ENCODE peak calls at places on chromosomes 2 and 18, in ten cellular contexts. W is dorsolateral prefrontal cortex, Q is astrocyte of the spinal cord, H is MM.1S, D is lower lobe of right lung, J is OCI-LY7, N is A549, U is right atrium auricular region, M is upper lobe of right lung, S is right cardiac atrium. E is an unnamed sample.

GRCh38 chr18:44396550-44396949 is 284.1 kb upstream of the SETBP1 start:
- DNase-seq in W (no peak), Q (no peak), H (no peak), D (no peak), J (no peak), N (no peak), U (no peak), M (no peak), S (no peak), E (no peak)

GRCh38 chr2:30233142-30233961 is 2.0 kb downstream of the LBH start:
- DNase-seq in W (no peak), Q (no peak), H (no peak), D (no peak), J (no peak), N (no peak), U (no peak), M (no peak), S (no peak), E (no peak)

GRCh38 chr18:23902396-23902795 is 112.2 kb upstream of the TTC39C start:
- DNase-seq in W (no peak), Q (no peak), H (no peak), D (no peak), J (no peak), N (no peak), U (no peak), M (no peak), S (no peak), E (no peak)

GRCh38 chr2:200356794-200357472 is 50.4 kb downstream of the SPATS2L start:
- DNase-seq in W (no peak), Q (peak), H (no peak), D (no peak), J (no peak), N (no peak), U (no peak), M (no peak), S (no peak), E (no peak)

GRCh38 chr2:170361359-170361936 is 183.5 kb downstream of the MYO3B start:
- DNase-seq in W (no peak), Q (peak), H (peak), D (no peak), J (peak), N (peak), U (no peak), M (no peak), S (no peak), E (no peak)

GRCh38 chr2:158969717-158970521 is 1.5 kb downstream of the TANC1 start:
- DNase-seq in W (no peak), Q (peak), H (no peak), D (peak), J (no peak), N (peak), U (no peak), M (peak), S (peak), E (peak)

GRCh38 chr2:28390857-28391563 is 1.6 kb upstream of the FOSL2 start:
- DNase-seq in W (no peak), Q (no peak), H (peak), D (peak), J (peak), N (peak), U (peak), M (peak), S (peak), E (peak)

GRCh38 chr2:127423880-127424279 is 5.7 kb downstream of the PROC start:
- DNase-seq in W (no peak), Q (no peak), H (no peak), D (no peak), J (no peak), N (no peak), U (no peak), M (no peak), S (no peak), E (no peak)

GRCh38 chr2:54470241-54470938 is 14.3 kb downstream of the SPTBN1 start:
- DNase-seq in W (no peak), Q (peak), H (no peak), D (no peak), J (no peak), N (no peak), U (no peak), M (no peak), S (no peak), E (no peak)

GRCh38 chr2:203737360-203737759 is 30.9 kb downstream of the CD28 start:
- DNase-seq in W (no peak), Q (peak), H (no peak), D (no peak), J (no peak), N (no peak), U (no peak), M (no peak), S (no peak), E (no peak)

GRCh38 chr2:191574232-191574631 is 103.7 kb upstream of the NABP1 start:
- DNase-seq in W (no peak), Q (no peak), H (no peak), D (no peak), J (no peak), N (no peak), U (no peak), M (no peak), S (no peak), E (no peak)

GRCh38 chr2:191572319-191572718 is 105.6 kb upstream of the NABP1 start:
- DNase-seq in W (no peak), Q (no peak), H (no peak), D (no peak), J (no peak), N (no peak), U (no peak), M (no peak), S (no peak), E (no peak)

GRCh38 chr2:191571163-191571769 is 106.7 kb upstream of the NABP1 start:
- DNase-seq in W (no peak), Q (peak), H (peak), D (no peak), J (peak), N (peak), U (no peak), M (no peak), S (no peak), E (no peak)

GRCh38 chr2:191569025-191569424 is 108.9 kb upstream of the NABP1 start:
- DNase-seq in W (no peak), Q (no peak), H (no peak), D (no peak), J (no peak), N (peak), U (no peak), M (no peak), S (no peak), E (no peak)

DNA sequence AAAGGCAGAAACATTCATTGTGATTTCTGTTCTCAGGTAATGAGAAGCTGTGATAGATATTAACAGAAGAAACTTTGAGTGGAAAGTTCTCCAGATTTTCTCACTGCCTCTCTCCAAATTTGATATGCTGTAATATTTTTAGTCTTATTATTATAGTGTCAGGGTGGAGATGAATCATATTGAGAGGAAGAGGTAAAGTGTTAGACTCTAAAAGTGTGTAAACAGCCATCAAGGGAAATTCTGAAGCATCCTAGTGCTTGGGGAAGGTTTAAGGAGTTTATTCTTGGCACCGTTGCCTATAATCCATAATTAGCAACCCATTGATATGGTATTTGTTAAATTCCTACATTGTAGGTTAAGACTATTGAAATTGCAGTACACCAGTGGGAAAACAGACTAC is 104.7 kb upstream of the NABP1 start:
- DNase-seq in W (no peak), Q (no peak), H (no peak), D (no peak), J (no peak), N (no peak), U (no peak), M (no peak), S (no peak), E (no peak)
- H3K4me3 ChIP-seq in W (no peak), Q (no peak), H (no peak), D (no peak), J (no peak), N (no peak), U (no peak), M (no peak), S (no peak), E (no peak)

GRCh38 chr2:50345691-50346090 is 686.2 kb downstream of the NRXN1 start:
- DNase-seq in W (no peak), Q (no peak), H (no peak), D (no peak), J (no peak), N (no peak), U (no peak), M (no peak), S (no peak), E (no peak)

GRCh38 chr2:50346586-50347351 is 685.2 kb downstream of the NRXN1 start:
- DNase-seq in W (no peak), Q (no peak), H (no peak), D (no peak), J (no peak), N (no peak), U (no peak), M (no peak), S (no peak), E (no peak)

GRCh38 chr2:50347355-50348044 is 684.4 kb downstream of the NRXN1 start:
- DNase-seq in W (no peak), Q (peak), H (no peak), D (no peak), J (no peak), N (no peak), U (no peak), M (no peak), S (no peak), E (no peak)

GRCh38 chr2:50344509-50345106 is 687.3 kb downstream of the NRXN1 start:
- DNase-seq in W (no peak), Q (no peak), H (no peak), D (no peak), J (peak), N (no peak), U (no peak), M (no peak), S (no peak), E (no peak)

DNA sequence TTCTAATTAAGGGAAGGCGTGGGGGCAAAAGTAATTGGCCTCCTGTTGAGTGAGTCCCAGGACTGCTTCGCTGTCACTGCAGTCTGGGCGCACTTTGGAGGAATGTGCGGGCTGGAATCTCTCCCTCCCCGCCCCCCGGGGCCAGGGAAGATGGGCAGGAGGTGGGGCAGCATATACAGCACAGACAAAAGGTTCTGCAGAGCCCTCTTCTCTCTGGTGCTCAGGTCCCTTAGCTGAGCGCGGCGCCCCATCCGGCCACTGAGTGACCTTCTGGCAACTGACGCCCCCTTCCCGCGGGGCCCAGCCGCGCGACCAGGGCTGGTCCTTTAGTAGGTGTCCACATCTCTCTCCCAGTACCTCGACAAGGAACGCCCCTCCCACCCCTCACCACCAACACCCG is 685.8 kb downstream of the NRXN1 start:
- DNase-seq in W (no peak), Q (no peak), H (no peak), D (peak), J (no peak), N (no peak), U (no peak), M (no peak), S (peak), E (no peak)
- H3K4me3 ChIP-seq in W (peak), Q (no peak), H (no peak), D (no peak), J (no peak), N (no peak), U (peak), M (no peak), S (peak), E (no peak)

GRCh38 chr18:58224425-58224750 is 180.4 kb downstream of the NEDD4L start:
- DNase-seq in W (no peak), Q (no peak), H (no peak), D (no peak), J (no peak), N (no peak), U (no peak), M (no peak), S (no peak), E (no peak)
- H3K4me3 ChIP-seq in W (no peak), Q (peak), H (no peak), D (peak), J (no peak), N (peak), U (no peak), M (peak), S (no peak), E (no peak)

GRCh38 chr18:74501386-74501785 is 5.2 kb downstream of the CNDP2 start:
- DNase-seq in W (no peak), Q (no peak), H (peak), D (no peak), J (no peak), N (no peak), U (no peak), M (no peak), S (no peak), E (no peak)

GRCh38 chr18:74498712-74499629 is 2.8 kb downstream of the CNDP2 start:
- DNase-seq in W (no peak), Q (no peak), H (peak), D (peak), J (peak), N (no peak), U (no peak), M (peak), S (peak), E (peak)

GRCh38 chr18:74497778-74498177 is 1.6 kb downstream of the CNDP2 start:
- DNase-seq in W (no peak), Q (no peak), H (no peak), D (no peak), J (no peak), N (no peak), U (no peak), M (no peak), S (no peak), E (no peak)

GRCh38 chr18:74497308-74497640 is 1.1 kb downstream of the CNDP2 start:
- DNase-seq in W (no peak), Q (no peak), H (no peak), D (no peak), J (peak), N (no peak), U (no peak), M (no peak), S (no peak), E (no peak)

GRCh38 chr18:74499633-74500032 is 3.5 kb downstream of the CNDP2 start:
- DNase-seq in W (peak), Q (no peak), H (peak), D (peak), J (peak), N (no peak), U (peak), M (peak), S (peak), E (peak)
- H3K4me3 ChIP-seq in W (peak), Q (no peak), H (peak), D (peak), J (peak), N (no peak), U (peak), M (peak), S (peak), E (peak)

GRCh38 chr2:193267496-193268002 is 1072.8 kb upstream of the TMEFF2 start:
- DNase-seq in W (no peak), Q (no peak), H (no peak), D (no peak), J (no peak), N (no peak), U (no peak), M (no peak), S (no peak), E (no peak)
- H3K4me3 ChIP-seq in W (no peak), Q (no peak), H (no peak), D (no peak), J (no peak), N (no peak), U (no peak), M (no peak), S (no peak), E (no peak)

GRCh38 chr2:233399306-233400225 is 45.3 kb downstream of the DGKD start:
- DNase-seq in W (no peak), Q (no peak), H (no peak), D (no peak), J (no peak), N (no peak), U (no peak), M (no peak), S (peak), E (no peak)
- H3K4me3 ChIP-seq in W (no peak), Q (no peak), H (no peak), D (no peak), J (no peak), N (no peak), U (no peak), M (no peak), S (no peak), E (no peak)

GRCh38 chr2:105545731-105546622 is 147.1 kb upstream of the FHL2 start:
- DNase-seq in W (peak), Q (peak), H (peak), D (peak), J (peak), N (peak), U (peak), M (no peak), S (peak), E (peak)

GRCh38 chr2:105540642-105541041 is 141.8 kb upstream of the FHL2 start:
- DNase-seq in W (no peak), Q (no peak), H (no peak), D (no peak), J (no peak), N (no peak), U (peak), M (no peak), S (no peak), E (no peak)

GRCh38 chr2:105541189-105542050 is 142.6 kb upstream of the FHL2 start:
- DNase-seq in W (no peak), Q (no peak), H (no peak), D (no peak), J (no peak), N (no peak), U (peak), M (no peak), S (no peak), E (no peak)

GRCh38 chr2:105544591-105545377 is 145.9 kb upstream of the FHL2 start:
- DNase-seq in W (no peak), Q (no peak), H (no peak), D (no peak), J (no peak), N (no peak), U (peak), M (no peak), S (no peak), E (peak)

DNA sequence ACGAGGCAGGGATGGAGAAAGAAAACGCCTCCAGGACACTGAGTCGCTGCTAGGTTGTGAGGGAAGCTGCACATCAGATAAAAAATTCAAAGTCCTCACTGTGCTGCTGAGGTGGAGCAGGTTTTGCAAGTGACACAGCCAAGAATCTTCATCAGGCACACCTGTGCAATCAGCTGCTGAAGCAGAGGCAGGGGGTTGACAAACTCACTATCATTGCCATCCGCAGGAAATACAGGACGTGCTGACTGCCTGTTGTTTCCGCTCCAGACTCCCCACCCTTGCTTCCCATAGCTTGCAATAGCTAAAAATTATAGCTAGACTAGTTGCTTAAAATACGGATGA is 147.7 kb upstream of the FHL2 start:
- DNase-seq in W (no peak), Q (no peak), H (no peak), D (no peak), J (no peak), N (no peak), U (no peak), M (no peak), S (no peak), E (peak)
- H3K4me3 ChIP-seq in W (no peak), Q (no peak), H (no peak), D (no peak), J (no peak), N (no peak), U (no peak), M (no peak), S (no peak), E (no peak)

DNA sequence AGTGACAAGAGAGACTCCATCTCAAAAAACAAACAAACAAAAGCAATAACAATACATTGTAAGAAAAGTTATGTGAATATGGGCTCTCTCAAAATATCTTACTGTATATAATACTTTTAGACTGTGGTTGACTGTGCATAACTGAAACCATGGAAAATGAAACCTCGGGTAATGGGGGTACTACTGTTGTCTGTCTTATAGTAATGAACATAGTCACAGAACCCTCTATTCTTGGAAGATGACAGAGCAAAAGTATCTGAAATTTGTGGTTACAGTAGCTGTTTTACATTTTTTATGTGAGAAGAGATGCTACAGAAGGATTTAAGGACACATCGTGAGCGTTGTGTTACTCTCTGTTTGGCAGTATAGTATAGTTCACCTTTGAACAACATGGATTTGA is 60.5 kb downstream of the MAP4K4 start:
- DNase-seq in W (no peak), Q (no peak), H (peak), D (no peak), J (no peak), N (no peak), U (no peak), M (no peak), S (no peak), E (no peak)
- H3K4me3 ChIP-seq in W (no peak), Q (no peak), H (peak), D (no peak), J (no peak), N (no peak), U (no peak), M (no peak), S (no peak), E (no peak)

GRCh38 chr18:73144030-73144429 is 276.2 kb upstream of the NETO1 start:
- DNase-seq in W (no peak), Q (no peak), H (no peak), D (no peak), J (no peak), N (no peak), U (no peak), M (no peak), S (no peak), E (no peak)
- H3K4me3 ChIP-seq in W (no peak), Q (no peak), H (no peak), D (no peak), J (no peak), N (no peak), U (no peak), M (no peak), S (no peak), E (no peak)

GRCh38 chr2:42052702-42053481 is 5.1 kb downstream of the PKDCC start:
- DNase-seq in W (no peak), Q (peak), H (no peak), D (no peak), J (no peak), N (no peak), U (no peak), M (no peak), S (peak), E (peak)

GRCh38 chr2:42050350-42051167 is 2.7 kb downstream of the PKDCC start:
- DNase-seq in W (no peak), Q (no peak), H (no peak), D (no peak), J (no peak), N (no peak), U (no peak), M (no peak), S (no peak), E (no peak)

GRCh38 chr2:42053482-42053790 is 5.6 kb downstream of the PKDCC start:
- DNase-seq in W (no peak), Q (no peak), H (no peak), D (no peak), J (no peak), N (no peak), U (no peak), M (no peak), S (no peak), E (no peak)

GRCh38 chr2:42049411-42050349 is 1.9 kb downstream of the PKDCC start:
- DNase-seq in W (no peak), Q (no peak), H (no peak), D (no peak), J (no peak), N (no peak), U (no peak), M (no peak), S (peak), E (no peak)

GRCh38 chr2:42051168-42052125 is 3.6 kb downstream of the PKDCC start:
- DNase-seq in W (no peak), Q (no peak), H (no peak), D (no peak), J (no peak), N (no peak), U (no peak), M (no peak), S (peak), E (no peak)
- H3K4me3 ChIP-seq in W (no peak), Q (peak), H (no peak), D (peak), J (no peak), N (peak), U (peak), M (peak), S (peak), E (peak)

E was measured in heart left ventricle.